ENCODE peak calls at places on chromosome 9, in five cellular contexts. Y is K562, S is sigmoid colon, X is GM13977, O is mammary epithelial cell. T is an unnamed sample.

GRCh38 chr9:114008667-114009410 is 69.3 kb downstream of the AMBP start:
- DNase-seq in Y (no peak), S (peak), X (no peak), O (no peak), T (peak)

GRCh38 chr9:131640438-131641181 is 95.3 kb downstream of the PRRT1B start:
- DNase-seq in Y (no peak), S (peak), X (no peak), O (no peak), T (no peak)

GRCh38 chr9:8223861-8224260 is 424.3 kb upstream of the DMAC1 start:
- DNase-seq in Y (no peak), S (no peak), X (no peak), O (no peak), T (no peak)

GRCh38 chr9:95874989-95875304 is 544 bp upstream of the ERCC6L2 start:
- DNase-seq in Y (peak), S (peak), X (peak), O (peak), T (peak)

GRCh38 chr9:34546834-34547827 is 24.3 kb upstream of the ENHO start:
- DNase-seq in Y (peak), S (peak), X (no peak), O (peak), T (no peak)

GRCh38 chr9:89850633-89851325 is 246.0 kb downstream of the GADD45G start:
- DNase-seq in Y (no peak), S (peak), X (no peak), O (peak), T (no peak)

GRCh38 chr9:73038613-73039012 is 85.8 kb upstream of the ALDH1A1 start:
- DNase-seq in Y (no peak), S (peak), X (no peak), O (peak), T (no peak)

GRCh38 chr9:22514866-22515265 is 68.2 kb downstream of the DMRTA1 start:
- DNase-seq in Y (no peak), S (no peak), X (no peak), O (peak), T (no peak)

GRCh38 chr9:93132946-93133640 is 958 bp downstream of the NINJ1 start:
- DNase-seq in Y (no peak), S (peak), X (no peak), O (peak), T (no peak)

GRCh38 chr9:83233647-83234046 is 170.7 kb upstream of the RASEF start:
- DNase-seq in Y (no peak), S (no peak), X (no peak), O (no peak), T (no peak)

GRCh38 chr9:114770991-114771390 is 34.8 kb downstream of the TNFSF15 start:
- DNase-seq in Y (no peak), S (no peak), X (no peak), O (no peak), T (no peak)

GRCh38 chr9:706606-707451 is 134.7 kb upstream of the DMRT1 start:
- DNase-seq in Y (peak), S (peak), X (peak), O (peak), T (no peak)

GRCh38 chr9:134410078-134410834 is 84.0 kb downstream of the RXRA start:
- DNase-seq in Y (no peak), S (no peak), X (no peak), O (no peak), T (no peak)

GRCh38 chr9:134407123-134407779 is 81.0 kb downstream of the RXRA start:
- DNase-seq in Y (peak), S (peak), X (peak), O (peak), T (peak)

GRCh38 chr9:134408939-134409737 is 82.9 kb downstream of the RXRA start:
- DNase-seq in Y (no peak), S (no peak), X (no peak), O (no peak), T (no peak)

GRCh38 chr9:134406366-134407122 is 80.3 kb downstream of the RXRA start:
- DNase-seq in Y (no peak), S (no peak), X (no peak), O (no peak), T (no peak)

GRCh38 chr9:134408389-134408788 is 82.1 kb downstream of the RXRA start:
- DNase-seq in Y (no peak), S (no peak), X (no peak), O (no peak), T (no peak)
- TF ChIP-seq CTCF in Y (no peak), S (no peak), X (no peak), O (no peak), T (no peak)

DNA sequence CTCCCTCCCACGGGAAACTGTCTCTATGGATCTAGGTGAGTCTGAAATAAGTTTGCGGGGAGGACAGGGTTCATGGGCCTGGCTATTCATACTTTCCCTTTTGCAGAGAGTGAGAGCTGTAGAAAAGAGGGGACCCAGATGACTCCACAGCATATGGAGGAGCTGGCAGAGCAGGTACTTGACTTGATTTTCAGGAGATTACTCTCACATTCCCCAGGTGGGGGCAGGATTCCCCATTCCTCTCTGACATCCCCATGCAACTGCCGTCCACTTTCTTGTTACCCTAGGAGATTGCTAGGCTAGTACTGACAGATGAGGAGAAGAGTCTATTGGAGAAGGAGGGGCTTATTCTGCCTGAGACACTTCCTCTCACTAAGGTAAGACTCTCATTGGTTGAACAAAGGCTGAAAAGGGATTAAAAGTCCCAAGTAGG is 659 bp downstream of the CREB3 start:
- DNase-seq in Y (peak), S (no peak), X (peak), O (peak), T (no peak)
- TF ChIP-seq CTCF in Y (no peak), S (no peak), X (no peak), O (peak), T (no peak)

GRCh38 chr9:76399831-76400230 is 5.6 kb upstream of the RFK start:
- DNase-seq in Y (no peak), S (no peak), X (no peak), O (no peak), T (no peak)

GRCh38 chr9:76400534-76401096 is 6.4 kb upstream of the RFK start:
- DNase-seq in Y (no peak), S (no peak), X (no peak), O (peak), T (no peak)

GRCh38 chr9:76401176-76401575 is 7.0 kb upstream of the RFK start:
- DNase-seq in Y (no peak), S (no peak), X (no peak), O (no peak), T (no peak)

GRCh38 chr9:76403352-76403751 is 9.1 kb upstream of the RFK start:
- DNase-seq in Y (no peak), S (no peak), X (peak), O (peak), T (no peak)

DNA sequence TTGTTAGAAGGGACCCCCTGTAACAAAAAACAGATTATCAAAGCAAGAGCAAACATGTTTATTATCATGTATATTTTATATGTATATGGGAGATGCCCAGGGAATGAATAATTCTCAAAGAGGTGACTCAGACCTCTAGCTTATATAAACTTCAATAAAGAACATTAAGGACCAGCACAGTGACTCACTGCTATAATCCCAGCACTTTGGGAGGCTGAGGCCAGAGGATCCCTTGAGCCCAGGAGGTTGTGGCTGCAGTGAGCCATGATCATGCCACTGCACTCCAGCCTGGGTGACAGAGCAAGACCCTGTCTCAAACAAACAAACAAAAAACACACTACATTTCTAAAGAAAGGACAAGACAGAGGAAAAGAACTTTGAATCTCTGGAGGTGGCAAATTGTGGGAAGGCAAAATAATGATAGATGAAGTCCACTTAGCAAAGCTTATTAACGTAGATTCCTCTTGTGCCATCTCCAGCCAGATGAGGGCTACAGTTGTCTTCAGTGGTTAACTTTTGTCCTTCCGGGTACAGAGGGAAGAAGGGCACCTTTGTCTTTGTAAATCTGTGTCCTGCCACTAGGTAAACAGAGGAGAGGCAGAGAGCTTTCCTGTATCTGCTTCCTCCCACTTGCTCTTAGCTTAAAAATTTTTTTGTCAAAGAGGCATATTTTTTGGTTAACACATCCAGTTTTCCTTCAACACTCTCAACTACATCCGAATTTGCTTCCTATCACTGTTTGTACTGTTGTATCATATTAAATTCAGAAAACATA is 7.5 kb upstream of the RFK start:
- DNase-seq in Y (no peak), S (no peak), X (no peak), O (no peak), T (no peak)
- TF ChIP-seq CTCF in Y (no peak), S (no peak), X (no peak), O (no peak), T (no peak)

GRCh38 chr9:134661299-134661698 is 19.7 kb downstream of the COL5A1 start:
- DNase-seq in Y (no peak), S (peak), X (no peak), O (no peak), T (no peak)
- TF ChIP-seq CTCF in Y (no peak), S (no peak), X (no peak), O (no peak), T (no peak)

DNA sequence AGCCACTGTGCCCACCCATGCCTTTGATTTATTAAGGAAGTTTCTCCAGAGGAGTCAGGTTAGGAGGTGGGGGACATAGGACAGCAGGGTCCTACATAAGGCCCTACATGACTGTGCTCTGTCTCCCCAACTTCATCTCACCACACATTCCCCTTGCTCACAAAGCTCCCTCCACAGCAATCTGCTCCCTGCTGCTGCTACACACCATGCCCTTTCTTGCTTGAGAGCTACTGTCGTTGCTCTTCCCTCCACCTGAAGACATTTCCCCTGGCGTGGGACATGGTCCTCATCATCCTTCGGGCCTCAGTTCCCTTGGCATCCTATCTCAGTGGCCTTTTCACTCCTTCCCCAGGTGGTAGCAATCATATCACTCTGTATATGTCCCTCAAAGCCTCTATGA is 75.9 kb upstream of the DAPK1 start:
- DNase-seq in Y (no peak), S (no peak), X (no peak), O (no peak), T (no peak)
- TF ChIP-seq CTCF in Y (no peak), S (no peak), X (no peak), O (no peak), T (no peak)

GRCh38 chr9:110426052-110426709 is 88.5 kb upstream of the TXNDC8 start:
- DNase-seq in Y (no peak), S (no peak), X (no peak), O (peak), T (no peak)
- TF ChIP-seq CTCF in Y (no peak), S (peak), X (peak), O (peak), T (no peak)

GRCh38 chr9:15416880-15417279 is 5.8 kb upstream of the SNAPC3 start:
- DNase-seq in Y (peak), S (no peak), X (peak), O (peak), T (no peak)
- TF ChIP-seq CTCF in Y (peak), S (peak), X (peak), O (peak), T (peak)

GRCh38 chr9:36914212-36914577 is 119.9 kb downstream of the PAX5 start:
- DNase-seq in Y (no peak), S (no peak), X (no peak), O (no peak), T (no peak)
- TF ChIP-seq CTCF in Y (no peak), S (no peak), X (no peak), O (no peak), T (no peak)